ENCODE peak calls at places on chromosomes 13 and 19, in eight cellular contexts. Q is mucosa of descending colon, T is omental fat pad, R is IMR-90, X is heart left ventricle, W is thoracic aorta, N is fibroblast of lung, A is colonic mucosa. U is an unnamed sample.

GRCh38 chr13:99383511-99383921 is 76.3 kb upstream of the GPR183 start:
- DNase-seq in T (no peak), X (no peak), N (no peak), W (no peak), Q (no peak), R (no peak), A (no peak), U (no peak)

GRCh38 chr13:113211774-113212173 is 2.4 kb downstream of the CUL4A start:
- DNase-seq in W (no peak), X (no peak), Q (no peak), A (no peak), N (no peak), R (no peak), T (no peak), U (peak)

GRCh38 chr13:99655351-99656091 is 154.2 kb downstream of the TM9SF2 start:
- DNase-seq in X (no peak), T (no peak), Q (no peak), A (peak), N (peak), W (no peak), R (peak), U (no peak)

GRCh38 chr19:1243768-1244692 is 2.5 kb downstream of the ATP5F1D start:
- DNase-seq in N (peak), Q (peak), A (peak), X (peak), R (peak), W (no peak), T (peak), U (peak)

GRCh38 chr13:89343165-89343564 is 1672.0 kb downstream of the SLITRK5 start:
- DNase-seq in W (no peak), Q (no peak), T (no peak), A (no peak), X (no peak), R (no peak), N (no peak), U (no peak)

GRCh38 chr19:19081642-19082151 is 17.9 kb downstream of the SLC25A42 start:
- DNase-seq in R (peak), N (peak), Q (no peak), T (no peak), X (peak), A (no peak), W (no peak), U (no peak)

GRCh38 chr13:54361460-54361859 is 1332.8 kb downstream of the OLFM4 start:
- DNase-seq in T (no peak), X (no peak), Q (no peak), R (no peak), W (no peak), N (no peak), A (no peak), U (no peak)

GRCh38 chr19:20060282-20060681 is 17.5 kb upstream of the ZNF90 start:
- DNase-seq in T (no peak), W (no peak), R (no peak), X (no peak), N (no peak), A (no peak), Q (no peak), U (no peak)

GRCh38 chr13:74214321-74214720 is 80.1 kb upstream of the KLF12 start:
- DNase-seq in N (no peak), A (no peak), Q (no peak), R (no peak), X (no peak), W (no peak), T (no peak), U (no peak)

GRCh38 chr19:40009674-40010073 is 12.8 kb downstream of the ZNF546 start:
- DNase-seq in T (no peak), A (no peak), N (no peak), X (no peak), W (no peak), R (no peak), Q (no peak), U (no peak)

GRCh38 chr13:101415358-101416174 is 742 bp downstream of the NALCN start:
- DNase-seq in A (no peak), Q (no peak), N (no peak), T (no peak), X (no peak), R (no peak), W (no peak), U (peak)

GRCh38 chr19:50925734-50926133 is 14.5 kb upstream of the KLK4 start:
- DNase-seq in Q (no peak), N (no peak), R (no peak), T (no peak), W (no peak), X (no peak), A (no peak), U (no peak)

DNA sequence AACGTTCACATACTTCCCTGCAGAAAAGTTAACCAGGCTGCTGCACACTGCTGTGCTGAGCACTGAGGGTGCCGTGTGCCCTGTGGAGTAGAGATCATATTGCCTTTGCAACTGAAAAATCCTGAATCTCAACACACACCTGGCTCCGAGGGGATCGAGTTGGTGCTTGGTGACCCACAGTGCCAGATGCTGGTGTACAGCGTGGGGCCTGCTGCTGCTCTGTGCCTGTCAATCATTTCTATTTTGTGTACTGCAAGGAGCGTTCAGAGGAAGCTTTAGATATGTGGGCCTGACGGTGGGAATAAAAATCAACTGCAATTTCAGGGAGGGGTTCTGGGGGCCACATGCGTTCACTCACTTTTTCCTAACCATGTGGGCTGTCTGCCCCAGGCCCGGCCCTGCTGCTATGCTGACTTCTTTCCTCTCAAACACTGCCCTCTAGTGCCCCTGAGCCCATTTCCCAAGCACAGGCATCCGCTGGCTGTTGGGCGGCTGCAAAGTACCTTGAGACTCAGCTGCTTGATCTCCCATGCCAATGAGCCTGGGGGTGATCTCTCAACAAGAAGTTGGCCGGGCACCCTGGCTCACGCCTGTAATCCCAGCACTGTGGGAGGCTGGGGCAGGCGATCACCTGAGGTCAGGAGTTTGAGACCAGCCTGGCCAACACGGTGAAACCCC is 9.7 kb upstream of the LENG8 start:
- DNase-seq in X (no peak), R (no peak), T (no peak), N (peak), Q (peak), A (no peak), W (no peak), U (peak)
- TF ChIP-seq CTCF in X (peak), R (peak), T (no peak), N (peak), Q (no peak), A (no peak), W (no peak), U (peak)

DNA sequence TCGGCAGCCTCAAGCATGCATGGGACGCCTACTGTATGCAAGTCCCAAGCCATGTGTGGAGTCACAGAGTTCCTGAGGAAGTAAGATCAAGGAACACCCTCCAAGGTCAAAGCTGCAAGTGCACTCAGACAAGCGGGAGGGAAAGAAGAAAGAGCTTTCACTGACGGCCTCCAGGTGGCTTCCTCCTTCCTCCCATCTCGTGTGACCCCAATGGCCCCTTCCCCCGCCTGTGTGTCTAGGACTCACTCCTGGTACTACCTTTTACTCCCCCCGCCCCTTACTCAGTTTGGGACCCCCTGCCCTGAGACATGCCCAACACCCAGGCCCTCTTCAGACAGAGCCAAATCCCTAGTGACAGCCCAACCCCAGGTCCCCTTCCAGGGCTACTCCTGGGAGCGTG is 6.0 kb downstream of the HAUS8 start:
- DNase-seq in R (no peak), A (no peak), N (no peak), W (no peak), Q (no peak), X (no peak), T (no peak), U (no peak)
- TF ChIP-seq CTCF in R (no peak), A (no peak), N (no peak), W (no peak), Q (no peak), X (no peak), T (no peak), U (peak)

GRCh38 chr13:53204598-53204997 is 176.0 kb downstream of the OLFM4 start:
- DNase-seq in N (no peak), Q (no peak), R (no peak), X (no peak), W (no peak), T (no peak), A (no peak), U (no peak)

GRCh38 chr13:53200498-53201453 is 172.2 kb downstream of the OLFM4 start:
- DNase-seq in Q (peak), T (no peak), R (peak), X (peak), A (peak), W (no peak), N (peak), U (no peak)

GRCh38 chr13:53201454-53202225 is 173.0 kb downstream of the OLFM4 start:
- DNase-seq in W (no peak), N (no peak), T (no peak), A (peak), Q (peak), R (no peak), X (no peak), U (no peak)

GRCh38 chr13:53206455-53206854 is 177.8 kb downstream of the OLFM4 start:
- DNase-seq in A (no peak), T (no peak), W (no peak), R (no peak), X (no peak), N (no peak), Q (no peak), U (no peak)
- TF ChIP-seq CTCF in A (peak), T (no peak), W (no peak), R (peak), X (no peak), N (no peak), Q (no peak), U (peak)

DNA sequence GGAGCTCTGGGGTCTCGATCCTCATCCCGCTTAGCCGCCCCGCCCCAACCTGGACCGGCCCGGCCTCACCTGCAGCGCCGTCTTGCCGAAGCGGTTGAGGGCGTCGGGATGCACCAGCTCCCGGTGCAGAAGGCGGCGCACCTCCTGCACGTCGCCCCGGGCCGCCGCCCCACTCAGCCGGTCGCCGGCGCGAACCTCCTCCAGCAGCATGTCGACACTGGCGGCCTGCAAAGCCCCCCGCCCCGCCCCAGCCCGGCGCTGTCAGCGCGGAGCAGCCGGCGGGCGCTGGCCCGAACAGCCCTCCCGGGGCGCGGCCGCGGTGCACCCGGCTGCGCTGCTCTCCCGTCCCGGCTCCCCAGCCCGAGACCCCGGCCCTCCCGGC is 344 bp downstream of the CDKN2D start:
- DNase-seq in R (no peak), W (no peak), X (no peak), Q (peak), A (peak), T (no peak), N (no peak), U (no peak)
- TF ChIP-seq CTCF in R (no peak), W (no peak), X (no peak), Q (no peak), A (no peak), T (no peak), N (no peak), U (no peak)

GRCh38 chr13:97658556-97658955 is 224.6 kb downstream of the RAP2A start:
- DNase-seq in W (no peak), N (no peak), Q (no peak), X (no peak), T (no peak), A (no peak), R (no peak), U (no peak)

GRCh38 chr13:97653741-97654140 is 219.8 kb downstream of the RAP2A start:
- DNase-seq in A (no peak), T (no peak), X (no peak), W (no peak), R (peak), Q (no peak), N (no peak), U (no peak)

GRCh38 chr13:97660488-97661086 is 226.6 kb downstream of the RAP2A start:
- DNase-seq in R (no peak), X (no peak), N (no peak), Q (no peak), W (no peak), T (no peak), A (no peak), U (no peak)

GRCh38 chr13:97659602-97660001 is 225.6 kb downstream of the RAP2A start:
- DNase-seq in R (peak), T (no peak), A (no peak), W (no peak), N (peak), X (no peak), Q (no peak), U (peak)
- TF ChIP-seq CTCF in R (peak), T (no peak), A (no peak), W (no peak), N (peak), X (peak), Q (no peak), U (peak)

GRCh38 chr13:21338156-21338555 is 120.9 kb downstream of the ZDHHC20 start:
- DNase-seq in W (no peak), N (no peak), R (no peak), T (no peak), Q (no peak), A (no peak), X (no peak), U (peak)
- TF ChIP-seq CTCF in W (no peak), N (no peak), R (no peak), T (no peak), Q (no peak), A (no peak), X (no peak), U (peak)

GRCh38 chr19:38850231-38850975 is 617 bp upstream of the HNRNPL start:
- DNase-seq in T (peak), Q (peak), R (peak), A (peak), X (peak), W (peak), N (peak), U (peak)
- TF ChIP-seq CTCF in T (no peak), Q (peak), R (peak), A (no peak), X (no peak), W (peak), N (no peak), U (no peak)

DNA sequence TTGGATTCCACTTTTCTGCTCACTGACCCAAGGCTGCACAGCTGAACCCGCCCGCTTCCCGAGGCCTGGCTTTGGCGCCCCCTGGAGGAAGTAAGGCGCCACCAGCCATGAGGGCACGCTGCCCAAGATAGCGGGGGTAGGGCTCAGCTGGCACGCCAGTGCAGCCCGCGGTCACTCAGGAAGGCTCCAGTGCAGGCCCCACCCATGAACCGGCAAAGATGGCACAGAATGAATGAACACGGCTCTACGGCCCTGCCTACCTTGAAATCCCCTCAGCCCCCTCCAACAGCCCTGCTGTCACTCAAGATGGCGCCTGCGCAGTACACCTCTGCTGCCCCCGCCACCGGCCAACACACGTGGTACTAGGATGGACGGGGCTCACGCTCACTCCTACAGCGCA is 3.0 kb downstream of the PEG3 start:
- DNase-seq in Q (peak), W (peak), A (peak), N (no peak), X (peak), R (no peak), T (peak), U (peak)
- TF ChIP-seq CTCF in Q (no peak), W (peak), A (peak), N (no peak), X (peak), R (no peak), T (peak), U (peak)

U was measured in WERI-Rb-1.